ENCODE peak calls at places on chromosomes 6 and 20, in four cellular contexts. W is mucosa of gallbladder, J is Daoy, F is psoas muscle. B is an unnamed sample.

GRCh38 chr6:44045672-44046015 is 81.6 kb downstream of the MRPL14 start:
- DNase-seq in W (no peak), J (no peak), F (no peak), B (no peak)

GRCh38 chr20:48773837-48774418 is 53.9 kb downstream of the PREX1 start:
- DNase-seq in W (no peak), J (no peak), F (no peak), B (no peak)

GRCh38 chr20:38892091-38892981 is 33.9 kb upstream of the FAM83D start:
- DNase-seq in W (no peak), J (no peak), F (no peak), B (no peak)

GRCh38 chr6:135186255-135186654 is 5.1 kb downstream of the MYB start:
- DNase-seq in W (no peak), J (no peak), F (no peak), B (no peak)

GRCh38 chr20:52783769-52784168 is 188.4 kb upstream of the TSHZ2 start:
- DNase-seq in W (no peak), J (peak; percentile 10), F (no peak), B (no peak)

GRCh38 chr6:23611776-23612381 is 514.1 kb upstream of the NRSN1 start:
- DNase-seq in W (no peak), J (no peak), F (no peak), B (no peak)

GRCh38 chr20:63834545-63834880 is 3.4 kb upstream of the ZBTB46 start:
- DNase-seq in W (no peak), J (no peak), F (no peak), B (no peak)

GRCh38 chr20:62367136-62367482 is at the start of gene LAMA5:
- DNase-seq in W (no peak), J (no peak), F (peak; percentile 68), B (peak; percentile 86)

GRCh38 chr20:57939499-57939898 is 229.7 kb upstream of the PMEPA1 start:
- DNase-seq in W (no peak), J (no peak), F (no peak), B (no peak)

GRCh38 chr20:44770480-44771171 is 25.0 kb downstream of the KCNK15 start:
- DNase-seq in W (no peak), J (no peak), F (no peak), B (no peak)

GRCh38 chr20:31868853-31869672 is 1.3 kb downstream of the DUSP15 start:
- DNase-seq in W (no peak), J (no peak), F (no peak), B (no peak)

GRCh38 chr6:52726741-52727535 is 36.3 kb downstream of the GSTA2 start:
- DNase-seq in W (no peak), J (peak; percentile 55), F (no peak), B (no peak)

GRCh38 chr6:126701799-126702198 is 361.9 kb downstream of the CENPW start:
- DNase-seq in W (no peak), J (no peak), F (no peak), B (no peak)

GRCh38 chr6:93318127-93318526 is 101.2 kb downstream of the EPHA7 start:
- DNase-seq in W (no peak), J (no peak), F (no peak), B (no peak)

GRCh38 chr6:140183881-140184280 is 809.4 kb upstream of the CITED2 start:
- DNase-seq in W (no peak), J (no peak), F (no peak), B (no peak)

GRCh38 chr6:158211273-158212055 is 43.3 kb downstream of the GTF2H5 start:
- DNase-seq in W (no peak), J (peak; percentile 17), F (no peak), B (no peak)

GRCh38 chr6:74075323-74075722 is 379.3 kb downstream of the CD109 start:
- DNase-seq in W (peak; percentile 25), J (no peak), F (peak; percentile 58), B (no peak)

GRCh38 chr20:62439218-62439617 is 11.9 kb upstream of the RBBP8NL start:
- DNase-seq in W (no peak), J (no peak), F (no peak), B (no peak)

GRCh38 chr6:39471954-39472659 is 149.6 kb upstream of the KCNK16 start:
- DNase-seq in W (no peak), J (no peak), F (no peak), B (no peak)

GRCh38 chr6:30259140-30260035 is 46.2 kb upstream of the TRIM26 start:
- DNase-seq in W (peak; percentile 80), J (peak; percentile 88), F (peak; percentile 68), B (peak; percentile 84)

GRCh38 chr6:116206231-116206903 is 47.5 kb downstream of the TSPYL4 start:
- DNase-seq in W (no peak), J (no peak), F (no peak), B (no peak)

GRCh38 chr6:101402618-101403002 is 9.1 kb downstream of the GRIK2 start:
- DNase-seq in W (no peak), J (no peak), F (no peak), B (no peak)

B was measured in Calu3.